ENCODE peak calls at places on chromosomes 2 and 18, in four cellular contexts. V, B, L and Q are unnamed samples.

GRCh38 chr2:66443977-66444855 is 9.3 kb downstream of the MEIS1 start:
- DNase-seq in V (no peak), B (peak), L (no peak), Q (no peak)

GRCh38 chr2:154698789-154699559 is 479 bp downstream of the KCNJ3 start:
- DNase-seq in V (no peak), B (no peak), L (no peak), Q (no peak)

GRCh38 chr18:45324489-45325111 is 290.7 kb upstream of the SLC14A2 start:
- DNase-seq in V (no peak), B (peak), L (peak), Q (peak)

GRCh38 chr2:120720746-120721145 is 14.9 kb upstream of the GLI2 start:
- DNase-seq in V (no peak), B (no peak), L (no peak), Q (no peak)

GRCh38 chr18:79527656-79528055 is 131.9 kb downstream of the NFATC1 start:
- DNase-seq in V (no peak), B (no peak), L (no peak), Q (no peak)

GRCh38 chr2:141692829-141693228 is 438.0 kb downstream of the LRP1B start:
- DNase-seq in V (no peak), B (no peak), L (no peak), Q (no peak)

GRCh38 chr2:216985658-216986141 is 125.8 kb upstream of the TNP1 start:
- DNase-seq in V (no peak), B (no peak), L (no peak), Q (no peak)

GRCh38 chr18:23452728-23453656 is at the start of gene RIOK3:
- DNase-seq in V (peak), B (peak), L (peak), Q (peak)

GRCh38 chr18:75530548-75531211 is 103.2 kb upstream of the SMIM21 start:
- DNase-seq in V (no peak), B (peak), L (no peak), Q (no peak)

GRCh38 chr2:41892486-41892885 is 155.3 kb upstream of the PKDCC start:
- DNase-seq in V (no peak), B (no peak), L (no peak), Q (no peak)

GRCh38 chr2:178478442-178479274 is at the start of gene FKBP7:
- DNase-seq in V (peak), B (peak), L (peak), Q (peak)

GRCh38 chr18:34352385-34353163 is 127.9 kb upstream of the NOL4 start:
- DNase-seq in V (no peak), B (peak), L (no peak), Q (no peak)

GRCh38 chr2:56613254-56613653 is 429.5 kb downstream of the CCDC85A start:
- DNase-seq in V (no peak), B (no peak), L (no peak), Q (no peak)

GRCh38 chr2:58271826-58272225 is 30.7 kb upstream of the FANCL start:
- DNase-seq in V (no peak), B (no peak), L (no peak), Q (no peak)

GRCh38 chr2:182077451-182078142 is 91.9 kb downstream of the PPP1R1C start:
- DNase-seq in V (peak), B (peak), L (no peak), Q (peak)

GRCh38 chr2:112148477-112148876 is 10.3 kb downstream of the FBLN7 start:
- DNase-seq in V (no peak), B (peak), L (no peak), Q (no peak)

GRCh38 chr2:180559766-180560165 is 420.6 kb upstream of the UBE2E3 start:
- DNase-seq in V (no peak), B (no peak), L (no peak), Q (no peak)

GRCh38 chr2:25664531-25665307 is 8.7 kb downstream of the DTNB start:
- DNase-seq in V (peak), B (peak), L (no peak), Q (peak)

GRCh38 chr18:25086876-25087275 is 265.1 kb downstream of the ZNF521 start:
- DNase-seq in V (no peak), B (no peak), L (no peak), Q (no peak)

GRCh38 chr2:77007668-77008067 is 514.5 kb downstream of the LRRTM4 start:
- DNase-seq in V (no peak), B (no peak), L (no peak), Q (no peak)

GRCh38 chr2:219551412-219551811 is 7.6 kb downstream of the TMEM198 start:
- DNase-seq in V (no peak), B (peak), L (no peak), Q (no peak)

GRCh38 chr18:50286391-50287027 is 983 bp downstream of the CXXC1 start:
- DNase-seq in V (peak), B (peak), L (no peak), Q (no peak)
- H3K27ac ChIP-seq in V (peak), B (peak), L (peak), Q (peak)

DNA sequence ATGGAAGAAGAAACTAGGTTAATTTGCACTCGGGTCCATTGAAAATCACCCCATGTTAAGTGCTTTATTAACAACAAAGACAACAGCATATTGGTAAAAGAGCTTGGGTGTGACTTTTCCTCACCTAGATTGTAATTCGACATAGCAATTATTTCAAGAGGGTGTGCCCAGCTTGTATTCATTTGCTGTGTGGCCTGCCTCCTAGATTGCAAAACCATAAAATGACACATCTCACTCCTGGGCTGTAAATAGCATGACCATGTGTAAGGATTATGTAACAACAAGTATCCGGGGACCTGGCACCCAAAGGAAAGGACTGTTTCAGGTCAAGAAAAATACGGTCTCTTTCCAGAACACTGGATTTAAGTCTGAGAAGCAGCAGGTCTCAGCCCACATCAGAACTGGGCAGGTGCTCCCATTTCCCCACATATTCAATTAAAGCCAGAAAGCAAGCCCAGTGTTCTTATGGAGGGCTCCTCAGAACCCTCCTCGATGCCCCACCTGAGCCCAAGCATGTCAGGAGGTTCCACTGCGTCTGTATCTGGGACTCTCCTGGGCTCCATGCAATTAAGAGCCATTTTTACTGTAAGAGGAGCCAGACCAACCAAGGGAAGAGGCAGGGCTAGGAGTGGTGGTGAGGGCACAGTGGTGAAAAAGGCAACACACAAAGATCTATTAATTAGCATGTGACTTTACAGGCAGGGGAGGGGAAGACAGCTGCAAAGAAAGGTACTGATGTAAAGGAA is 39.2 kb downstream of the MREG start:
- DNase-seq in V (no peak), B (peak), L (no peak), Q (peak)
- H3K27ac ChIP-seq in V (no peak), B (no peak), L (peak), Q (peak)

DNA sequence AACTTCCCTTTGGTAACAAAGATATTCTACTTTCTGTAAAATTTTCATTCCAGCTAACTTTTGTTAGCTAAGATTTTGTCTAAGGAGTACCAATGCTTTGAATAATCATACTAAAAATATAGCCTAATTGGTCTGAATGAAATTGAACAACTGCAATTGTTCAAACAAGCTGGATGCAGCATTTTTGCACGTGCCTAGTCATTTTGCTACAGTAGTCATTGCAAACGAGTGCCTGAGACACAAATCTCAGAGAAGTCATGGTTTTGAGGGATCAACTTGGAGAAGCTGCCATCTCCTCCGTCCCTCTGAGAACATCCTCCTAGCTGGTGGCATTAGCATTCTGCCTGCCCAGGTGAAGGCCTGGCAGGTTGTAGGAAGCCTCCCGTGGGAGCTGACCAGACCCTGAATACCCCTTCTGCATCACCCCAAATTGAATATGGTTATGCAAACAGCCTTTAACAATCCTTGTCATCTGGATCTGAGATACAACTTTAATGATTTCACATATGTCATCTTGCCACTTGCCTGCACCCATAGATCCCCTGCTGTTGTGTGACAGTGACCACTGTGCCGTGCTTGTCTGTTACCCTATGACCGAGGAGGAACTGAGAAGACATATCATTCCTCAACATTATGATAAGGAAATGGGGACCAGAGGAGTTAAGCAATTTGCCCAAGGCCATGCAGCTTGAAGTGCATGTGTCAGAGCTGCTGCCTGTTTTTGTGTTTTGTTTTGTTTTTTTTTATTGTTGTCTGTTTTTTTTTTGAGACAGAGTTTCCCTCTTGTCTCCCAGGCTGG is 29.1 kb upstream of the MGAT4A start:
- DNase-seq in V (peak), B (no peak), L (no peak), Q (no peak)
- H3K27ac ChIP-seq in V (peak), B (no peak), L (no peak), Q (no peak)

DNA sequence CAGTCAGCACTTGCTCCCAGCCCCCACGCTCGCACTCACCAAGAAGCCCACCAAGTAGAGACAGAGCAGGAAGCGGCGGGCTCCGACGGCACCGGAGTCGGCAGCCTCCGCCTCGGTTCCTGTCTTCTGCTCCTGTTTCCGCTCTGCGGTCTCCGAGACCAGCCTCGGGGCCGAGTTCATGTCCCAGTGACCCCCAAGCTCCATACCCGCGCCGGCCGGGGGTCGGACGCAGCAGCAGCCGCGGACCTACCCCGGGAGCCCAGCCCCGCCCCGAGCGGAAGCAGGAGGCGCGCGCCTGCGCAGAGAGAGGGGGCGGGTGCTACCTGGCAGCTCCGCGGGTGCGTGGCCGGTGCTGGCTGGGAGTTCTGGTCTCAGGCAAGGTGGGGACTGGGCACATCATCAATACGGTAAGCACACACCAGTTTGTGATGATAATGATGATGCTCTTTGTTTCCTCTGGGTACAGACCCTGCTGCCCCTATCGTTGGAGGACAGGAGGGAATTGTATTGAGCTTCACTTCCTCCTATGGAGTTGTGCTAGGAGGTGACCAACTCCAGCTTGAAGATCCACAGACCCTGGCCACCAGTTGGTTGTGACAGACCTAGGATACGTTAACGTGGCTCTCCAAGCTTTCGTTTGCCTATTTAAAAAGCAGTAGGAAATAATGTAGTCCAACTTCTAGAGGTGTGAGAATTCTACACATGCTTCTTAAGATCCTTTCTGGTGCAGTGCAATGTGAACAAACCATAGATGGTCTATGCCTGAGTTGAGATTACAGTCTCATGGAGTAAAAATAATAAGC is 25.0 kb upstream of the TMEM182 start:
- DNase-seq in V (peak), B (peak), L (peak), Q (peak)
- H3K27ac ChIP-seq in V (no peak), B (no peak), L (peak), Q (peak)

GRCh38 chr2:23542390-23542789 is 157.4 kb downstream of the KLHL29 start:
- DNase-seq in V (no peak), B (no peak), L (no peak), Q (peak)

GRCh38 chr2:23545811-23546210 is 160.8 kb downstream of the KLHL29 start:
- DNase-seq in V (no peak), B (no peak), L (no peak), Q (no peak)

GRCh38 chr2:23545391-23545790 is 160.4 kb downstream of the KLHL29 start:
- DNase-seq in V (no peak), B (peak), L (no peak), Q (no peak)

GRCh38 chr2:23546913-23547312 is 161.9 kb downstream of the KLHL29 start:
- DNase-seq in V (no peak), B (no peak), L (no peak), Q (no peak)

GRCh38 chr2:23544589-23545295 is 159.8 kb downstream of the KLHL29 start:
- DNase-seq in V (no peak), B (no peak), L (no peak), Q (no peak)
- H3K27ac ChIP-seq in V (no peak), B (no peak), L (peak), Q (no peak)

GRCh38 chr18:26764177-26764576 is 101.3 kb downstream of the AQP4 start:
- DNase-seq in V (no peak), B (no peak), L (no peak), Q (no peak)

GRCh38 chr18:26768388-26768787 is 97.1 kb downstream of the AQP4 start:
- DNase-seq in V (no peak), B (no peak), L (no peak), Q (no peak)

GRCh38 chr18:26763745-26764144 is 101.8 kb downstream of the AQP4 start:
- DNase-seq in V (no peak), B (no peak), L (no peak), Q (no peak)

GRCh38 chr18:26764584-26764983 is 100.9 kb downstream of the AQP4 start:
- DNase-seq in V (no peak), B (no peak), L (no peak), Q (no peak)

GRCh38 chr18:26765498-26765897 is 100.0 kb downstream of the AQP4 start:
- DNase-seq in V (no peak), B (no peak), L (no peak), Q (no peak)
- H3K27ac ChIP-seq in V (no peak), B (no peak), L (no peak), Q (no peak)

GRCh38 chr18:55233850-55234249 is 274.6 kb upstream of the CCDC68 start:
- DNase-seq in V (no peak), B (peak), L (no peak), Q (no peak)

GRCh38 chr18:55232506-55232905 is 273.2 kb upstream of the CCDC68 start:
- DNase-seq in V (no peak), B (no peak), L (no peak), Q (no peak)

GRCh38 chr18:55236150-55236931 is 277.1 kb upstream of the CCDC68 start:
- DNase-seq in V (no peak), B (peak), L (no peak), Q (peak)

GRCh38 chr18:55234366-55235093 is 275.3 kb upstream of the CCDC68 start:
- DNase-seq in V (peak), B (peak), L (peak), Q (peak)

DNA sequence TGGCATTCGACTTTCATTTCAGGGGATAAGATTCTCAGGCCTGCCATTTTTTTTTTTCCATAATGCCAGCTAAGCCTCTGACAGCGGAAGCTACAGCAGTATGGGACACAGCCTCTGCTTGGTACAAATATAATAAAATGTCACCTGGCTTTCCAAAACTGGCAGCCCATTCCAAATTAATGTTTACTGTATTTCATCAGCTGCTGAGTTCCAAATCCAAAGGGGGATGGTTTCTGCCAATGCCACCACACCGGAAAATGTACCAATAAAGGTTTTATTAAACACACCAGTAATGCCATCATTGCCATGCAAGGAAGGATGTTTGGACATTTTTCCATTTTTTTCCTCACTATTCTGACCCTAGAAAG is 275.8 kb upstream of the CCDC68 start:
- DNase-seq in V (no peak), B (no peak), L (no peak), Q (no peak)
- H3K27ac ChIP-seq in V (no peak), B (no peak), L (no peak), Q (peak)

GRCh38 chr2:109208951-109209335 is 79.9 kb downstream of the SH3RF3 start:
- DNase-seq in V (no peak), B (no peak), L (no peak), Q (no peak)
- H3K27ac ChIP-seq in V (no peak), B (peak), L (peak), Q (no peak)

GRCh38 chr2:54207666-54208195 is 48.3 kb downstream of the TSPYL6 start:
- DNase-seq in V (no peak), B (peak), L (no peak), Q (no peak)
- H3K27ac ChIP-seq in V (no peak), B (peak), L (peak), Q (no peak)

DNA sequence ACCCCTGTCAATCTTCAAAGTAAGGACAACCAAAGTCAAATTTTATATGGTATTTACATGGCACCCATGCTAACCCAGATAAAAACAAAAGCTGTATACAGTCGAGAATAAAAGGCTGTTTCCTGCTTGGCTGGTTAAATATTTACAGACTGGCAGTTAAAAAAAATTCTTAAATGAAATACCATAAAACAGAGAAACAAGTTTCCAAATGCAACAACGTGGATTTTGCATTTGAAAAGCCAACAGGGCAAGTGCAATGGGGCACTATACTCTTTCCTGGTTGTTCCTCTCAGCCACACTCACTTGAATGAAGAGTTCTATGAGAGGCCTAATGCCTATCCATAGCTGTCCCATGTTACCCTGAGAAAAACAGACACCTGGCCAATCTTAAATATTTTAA is 6.1 kb upstream of the NR4A2 start:
- DNase-seq in V (no peak), B (no peak), L (no peak), Q (no peak)
- H3K27ac ChIP-seq in V (no peak), B (no peak), L (peak), Q (peak)